ENCODE peak calls at places on chromosomes 12 and 14, in five cellular contexts. A is suprapubic skin, K is GM12891, Z is GM12878, S is upper lobe of left lung. C is an unnamed sample.

GRCh38 chr12:19451196-19451595 is 11.9 kb downstream of the AEBP2 start:
- DNase-seq in Z (no peak), K (no peak), A (no peak), S (no peak), C (no peak)

GRCh38 chr14:55188686-55189295 is 2.6 kb downstream of the DLGAP5 start:
- DNase-seq in S (no peak), A (no peak), Z (no peak), K (no peak), C (no peak)

GRCh38 chr12:6752181-6752930 is 585 bp downstream of the MLF2 start:
- DNase-seq in Z (no peak), S (peak; percentile 51), K (no peak), A (no peak), C (no peak)

GRCh38 chr12:11658796-11659195 is 9.3 kb downstream of the ETV6 start:
- DNase-seq in S (no peak), Z (no peak), K (no peak), A (no peak), C (no peak)

GRCh38 chr12:45192041-45192695 is 23.7 kb upstream of the ANO6 start:
- DNase-seq in Z (no peak), K (no peak), S (no peak), A (no peak), C (no peak)

GRCh38 chr14:29529418-29529817 is 398.2 kb downstream of the PRKD1 start:
- DNase-seq in Z (no peak), S (no peak), A (no peak), K (no peak), C (no peak)

GRCh38 chr14:75969891-75970290 is 11.9 kb downstream of the TGFB3 start:
- DNase-seq in A (no peak), K (no peak), S (no peak), Z (no peak), C (no peak)

GRCh38 chr12:18158774-18159557 is 69.0 kb upstream of the RERGL start:
- DNase-seq in A (no peak), K (no peak), Z (no peak), S (no peak), C (no peak)

GRCh38 chr12:101172316-101172715 is 37.7 kb downstream of the SLC5A8 start:
- DNase-seq in S (peak; percentile 23), A (no peak), K (no peak), Z (no peak), C (no peak)

GRCh38 chr12:52020539-52021336 is 14.0 kb downstream of the TAMALIN start:
- DNase-seq in A (peak; percentile 74), S (peak; percentile 55), K (peak; percentile 64), Z (no peak), C (no peak)

GRCh38 chr14:95288672-95289322 is 30.9 kb downstream of the CLMN start:
- DNase-seq in S (no peak), K (no peak), Z (no peak), A (no peak), C (no peak)

GRCh38 chr12:47188576-47189441 is 109.0 kb upstream of the AMIGO2 start:
- DNase-seq in A (no peak), K (no peak), S (peak; percentile 57), Z (no peak), C (no peak)

GRCh38 chr12:55728185-55728931 is 451 bp downstream of the CD63 start:
- DNase-seq in A (peak; percentile 89), Z (no peak), S (peak; percentile 83), K (no peak), C (no peak)

GRCh38 chr12:103829092-103829491 is 11.9 kb downstream of the NT5DC3 start:
- DNase-seq in K (no peak), Z (no peak), A (no peak), S (no peak), C (no peak)

GRCh38 chr12:9940370-9940769 is 8.2 kb upstream of the CLEC2A start:
- DNase-seq in S (no peak), K (no peak), Z (no peak), A (no peak), C (no peak)

GRCh38 chr12:39605501-39605900 is 14.1 kb downstream of the ABCD2 start:
- DNase-seq in Z (no peak), S (no peak), A (no peak), K (no peak), C (no peak)

GRCh38 chr12:113831016-113831415 is 135.1 kb downstream of the RBM19 start:
- DNase-seq in K (no peak), Z (no peak), S (no peak), A (no peak), C (no peak)

GRCh38 chr12:80857311-80857710 is 80.4 kb downstream of the LIN7A start:
- DNase-seq in A (no peak), K (no peak), Z (no peak), S (no peak), C (no peak)

GRCh38 chr14:61244051-61244450 is 37.1 kb downstream of the TMEM30B start:
- DNase-seq in Z (no peak), K (no peak), A (no peak), S (no peak), C (no peak)

GRCh38 chr14:30272848-30273563 is 286.0 kb upstream of the G2E3 start:
- DNase-seq in K (no peak), S (no peak), A (no peak), Z (no peak), C (no peak)

GRCh38 chr12:57611116-57611809 is at the start of gene ARHGEF25:
- DNase-seq in Z (no peak), K (peak; percentile 82), A (peak; percentile 69), S (peak; percentile 55), C (no peak)

GRCh38 chr14:75877292-75877691 is 104.5 kb downstream of the TGFB3 start:
- DNase-seq in K (no peak), Z (no peak), A (no peak), S (no peak), C (no peak)

GRCh38 chr12:93378373-93379310 is 917 bp downstream of the NUDT4 start:
- DNase-seq in Z (no peak), S (peak; percentile 59), A (peak; percentile 68), K (peak; percentile 43), C (no peak)

GRCh38 chr14:22737052-22737451 is 29.4 kb upstream of the OXA1L start:
- DNase-seq in Z (no peak), A (no peak), S (no peak), K (peak; percentile 61), C (no peak)

DNA sequence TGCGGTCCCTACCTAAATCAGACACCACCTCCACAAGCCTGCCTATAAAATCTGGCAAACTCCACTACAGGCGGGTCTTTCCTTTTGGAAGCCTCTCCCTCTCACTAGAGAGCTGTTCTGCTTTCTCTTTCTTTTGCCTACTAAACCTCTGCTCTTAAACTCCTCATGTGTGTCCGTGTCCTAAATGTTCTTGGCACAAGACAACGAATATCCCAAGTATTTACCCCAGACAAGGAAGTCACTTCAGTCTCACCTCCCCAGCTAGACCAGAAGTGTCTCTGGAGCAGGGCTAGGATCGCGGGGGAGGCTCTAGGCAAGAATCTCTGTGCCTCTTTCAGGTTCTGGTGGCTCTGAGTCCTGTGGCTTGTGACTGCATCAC is 37.2 kb upstream of the FICD start:
- DNase-seq in A (no peak), S (no peak), K (no peak), Z (no peak), C (no peak)
- TF ChIP-seq POLR2AphosphoS5 in A (no peak), S (no peak), K (no peak), Z (no peak), C (no peak)

DNA sequence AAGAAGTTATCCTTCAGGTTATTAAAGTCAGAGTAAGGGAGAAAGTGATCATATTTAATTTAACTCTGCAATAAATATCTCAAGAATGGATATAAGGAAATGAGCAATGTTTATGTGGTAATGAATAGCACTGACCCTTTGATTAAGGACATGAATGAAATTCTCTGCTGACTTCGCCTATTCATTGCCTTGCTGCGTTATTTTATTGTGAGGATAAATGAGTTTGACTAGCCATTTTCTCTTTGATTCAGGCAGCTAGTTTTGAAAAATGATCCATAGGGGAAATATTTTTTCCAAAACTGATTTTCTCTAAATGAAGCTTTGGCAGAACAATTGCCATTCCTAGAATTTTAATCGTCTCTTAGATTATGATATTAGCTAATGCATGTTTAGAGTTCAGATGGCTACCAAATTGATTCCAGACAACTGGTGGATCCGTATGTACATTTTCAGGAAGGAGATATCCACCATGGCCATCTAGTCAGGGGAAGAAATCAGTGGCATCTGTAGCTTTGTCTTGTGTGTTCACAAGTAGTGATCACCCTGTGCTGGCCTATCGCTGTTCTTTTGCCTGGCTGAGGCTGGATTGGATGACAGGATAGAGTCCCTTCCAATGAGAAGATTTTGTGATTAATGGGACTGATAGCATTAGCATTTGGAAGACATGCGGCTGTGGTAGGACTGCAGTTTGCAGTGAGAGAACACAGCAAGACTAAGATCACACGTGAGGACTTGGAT is 302.3 kb upstream of the RGS6 start:
- DNase-seq in Z (no peak), S (no peak), A (no peak), K (no peak), C (no peak)
- TF ChIP-seq POLR2AphosphoS5 in Z (no peak), S (no peak), A (no peak), K (no peak), C (no peak)

GRCh38 chr12:116262741-116263140 is 14.8 kb downstream of the MED13L start:
- DNase-seq in K (no peak), Z (no peak), S (no peak), A (no peak), C (no peak)

GRCh38 chr12:116257826-116258225 is 19.7 kb downstream of the MED13L start:
- DNase-seq in Z (no peak), A (no peak), K (no peak), S (no peak), C (no peak)

GRCh38 chr12:116261525-116262100 is 15.9 kb downstream of the MED13L start:
- DNase-seq in Z (no peak), K (no peak), A (no peak), S (no peak), C (no peak)

GRCh38 chr12:116259800-116260589 is 17.5 kb downstream of the MED13L start:
- DNase-seq in S (no peak), K (no peak), Z (no peak), A (no peak), C (no peak)

DNA sequence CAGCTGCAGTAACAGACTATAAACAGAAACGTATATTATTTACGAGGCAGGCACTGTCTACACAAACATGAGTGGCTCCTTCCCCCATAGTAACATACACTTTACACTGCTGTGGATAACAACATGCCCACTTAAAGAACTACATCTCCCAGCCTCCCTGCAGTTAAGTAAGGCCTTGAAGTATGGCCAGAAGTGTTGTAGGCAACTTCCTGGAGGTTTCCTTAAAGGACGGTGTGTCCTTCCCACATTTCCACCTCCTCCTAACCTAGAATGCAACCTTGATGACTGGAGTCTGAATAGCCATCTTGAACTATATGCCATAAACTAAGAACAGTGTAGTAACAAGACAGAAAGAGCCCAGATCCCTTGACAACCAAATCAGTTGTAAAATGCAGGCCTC is 20.3 kb downstream of the MED13L start:
- DNase-seq in K (no peak), Z (no peak), A (no peak), S (peak; percentile 63), C (no peak)
- TF ChIP-seq POLR2AphosphoS5 in K (no peak), Z (no peak), A (no peak), S (no peak), C (no peak)

DNA sequence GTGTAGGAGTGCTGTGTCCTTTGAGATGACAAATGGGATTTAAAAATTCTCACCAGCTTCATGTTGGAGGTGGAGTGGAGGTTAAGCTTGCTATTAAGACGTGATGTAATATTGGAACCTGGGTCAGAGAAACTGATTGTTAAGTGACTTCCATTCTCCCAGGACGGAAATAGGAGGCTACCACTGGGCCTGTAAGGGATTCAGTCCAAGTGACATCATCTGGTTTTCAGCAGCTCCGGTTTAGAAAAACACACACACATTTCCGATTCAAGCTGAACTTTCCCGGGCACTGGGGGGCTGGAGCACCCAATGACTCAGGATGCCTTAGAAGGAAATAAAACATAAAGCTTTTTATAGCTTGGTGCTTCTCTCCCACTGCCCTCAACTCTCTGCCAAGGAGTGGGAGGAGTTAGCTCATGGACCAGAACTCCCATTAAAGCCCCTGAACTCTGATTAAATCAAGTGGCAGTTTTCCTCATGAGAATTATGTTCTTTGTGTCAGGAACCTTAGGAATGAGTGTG is 12.4 kb downstream of the CALM1 start:
- DNase-seq in S (peak; percentile 38), K (no peak), Z (no peak), A (peak; percentile 52), C (no peak)
- TF ChIP-seq POLR2AphosphoS5 in S (peak; percentile 47), K (no peak), Z (no peak), A (no peak), C (no peak)